ENCODE peak calls at places on chromosomes 12 and 14, in eight cellular contexts. J is fibroblast of lung, A is IMR-90, C is heart right ventricle, Z is SK-N-SH, T is foreskin keratinocyte, P is prostate gland, L is uterus. Y is an unnamed sample. For H3K27me3 and H3K4me1, the result is how much of the 10 kb centered on the place peaks cover.

GRCh38 chr14:30553311-30553989 is 5.5 kb upstream of the G2E3 start:
- DNase-seq in A (peak), L (no peak), T (peak), P (no peak), Z (no peak), C (no peak), J (peak), Y (no peak)

GRCh38 chr14:63457498-63457897 is 85.7 kb downstream of the PPP2R5E start:
- DNase-seq in T (no peak), L (no peak), P (no peak), Z (no peak), A (no peak), J (no peak), C (no peak), Y (no peak)

GRCh38 chr14:68408680-68409079 is 384.2 kb downstream of the ZFP36L1 start:
- DNase-seq in T (no peak), C (no peak), P (no peak), J (peak), Z (no peak), L (no peak), A (peak), Y (no peak)

GRCh38 chr12:103505371-103506236 is 9.8 kb upstream of the C12orf42 start:
- DNase-seq in Z (no peak), L (no peak), P (no peak), T (peak), C (no peak), J (no peak), A (no peak), Y (no peak)

GRCh38 chr12:106647793-106648514 is 65.2 kb downstream of the RFX4 start:
- DNase-seq in Z (no peak), J (no peak), P (no peak), L (no peak), A (no peak), C (no peak), T (no peak), Y (no peak)

GRCh38 chr12:32906407-32907165 is 10.0 kb upstream of the PKP2 start:
- DNase-seq in J (no peak), C (no peak), A (no peak), L (no peak), P (no peak), Z (no peak), T (no peak), Y (no peak)

GRCh38 chr12:82635263-82635662 is 51.4 kb upstream of the TMTC2 start:
- DNase-seq in L (no peak), J (no peak), C (no peak), A (no peak), T (no peak), Z (no peak), P (no peak), Y (no peak)

GRCh38 chr12:113598815-113599406 is 127.2 kb upstream of the LHX5 start:
- DNase-seq in J (no peak), A (no peak), C (no peak), Z (no peak), P (no peak), L (no peak), T (no peak), Y (no peak)

GRCh38 chr14:92886337-92886736 is 36.6 kb upstream of the CHGA start:
- DNase-seq in T (no peak), Z (peak), A (no peak), J (no peak), L (no peak), C (no peak), P (no peak), Y (no peak)

GRCh38 chr12:1839956-1840550 is 19.7 kb downstream of the LRTM2 start:
- DNase-seq in L (no peak), J (no peak), C (no peak), P (no peak), Z (no peak), T (no peak), A (no peak), Y (no peak)

GRCh38 chr14:64232095-64232830 is 61.9 kb downstream of the ESR2 start:
- DNase-seq in J (peak), A (peak), T (no peak), C (no peak), L (no peak), P (no peak), Z (no peak), Y (no peak)

GRCh38 chr14:32559595-32559994 is 230.5 kb downstream of the AKAP6 start:
- DNase-seq in T (peak), Z (no peak), A (no peak), J (no peak), C (no peak), L (no peak), P (no peak), Y (no peak)

GRCh38 chr14:51512321-51512720 is 139.4 kb upstream of the FRMD6 start:
- DNase-seq in J (no peak), L (no peak), A (no peak), P (no peak), T (no peak), C (no peak), Z (no peak), Y (no peak)

GRCh38 chr14:93008381-93008780 is 85.4 kb downstream of the CHGA start:
- DNase-seq in T (no peak), A (peak), L (peak), C (no peak), J (peak), P (no peak), Z (peak), Y (no peak)

GRCh38 chr14:72104011-72104613 is 171.9 kb downstream of the RGS6 start:
- DNase-seq in A (no peak), T (no peak), J (no peak), P (no peak), Z (peak), L (no peak), C (no peak), Y (no peak)

GRCh38 chr12:58914457-58914856 is 5.8 kb downstream of the LRIG3 start:
- DNase-seq in T (no peak), Z (no peak), J (no peak), P (no peak), A (no peak), C (no peak), L (no peak), Y (no peak)

GRCh38 chr12:42482086-42482819 is 107.3 kb downstream of the PRICKLE1 start:
- DNase-seq in Z (no peak), A (peak), J (peak), T (no peak), C (peak), L (peak), P (peak), Y (no peak)

GRCh38 chr12:113368331-113368730 is 9.9 kb downstream of the PLBD2 start:
- DNase-seq in A (no peak), P (no peak), C (no peak), T (no peak), Z (no peak), L (no peak), J (no peak), Y (no peak)

GRCh38 chr14:104229621-104230041 is 91.2 kb downstream of the KIF26A start:
- DNase-seq in C (no peak), L (no peak), Z (no peak), J (no peak), P (peak), T (no peak), A (no peak), Y (no peak)

GRCh38 chr12:55847603-55848329 is 5.0 kb upstream of the MMP19 start:
- DNase-seq in T (peak), J (peak), P (peak), L (peak), A (peak), Z (peak), C (peak), Y (peak)

GRCh38 chr14:99077076-99077843 is 194.7 kb downstream of the BCL11B start:
- DNase-seq in Z (no peak), L (no peak), J (no peak), C (no peak), P (no peak), A (no peak), T (no peak), Y (no peak)

GRCh38 chr12:74431821-74432220 is 105.8 kb upstream of the ATXN7L3B start:
- DNase-seq in T (no peak), A (no peak), J (no peak), L (no peak), C (no peak), P (no peak), Z (no peak), Y (no peak)

GRCh38 chr12:42790761-42791151 is 201.2 kb upstream of the PRICKLE1 start:
- DNase-seq in T (no peak), A (peak), L (no peak), P (no peak), C (no peak), J (peak), Z (peak), Y (no peak)

GRCh38 chr12:100793182-100793581 is 1.4 kb upstream of the ANO4 start:
- DNase-seq in Z (no peak), P (no peak), C (no peak), L (peak), J (peak), A (peak), T (peak), Y (no peak)

GRCh38 chr14:89184952-89185351 is 232.1 kb downstream of the FOXN3 start:
- DNase-seq in C (no peak), J (no peak), Z (no peak), L (no peak), A (no peak), T (no peak), P (no peak), Y (no peak)

GRCh38 chr14:35285168-35285990 is 6.8 kb upstream of the PSMA6 start:
- DNase-seq in C (no peak), T (no peak), J (no peak), P (no peak), A (peak), L (no peak), Z (no peak), Y (no peak)

GRCh38 chr14:20630340-20631022 is 11.0 kb downstream of the OR6S1 start:
- DNase-seq in J (peak), T (peak), L (peak), P (peak), C (no peak), Z (no peak), A (peak), Y (no peak)

GRCh38 chr14:91009501-91010152 is 50.8 kb downstream of the RPS6KA5 start:
- DNase-seq in T (no peak), J (no peak), A (no peak), P (no peak), C (no peak), Z (no peak), L (no peak), Y (no peak)

GRCh38 chr14:101735453-101735852 is 26.1 kb upstream of the PPP2R5C start:
- DNase-seq in C (no peak), L (no peak), P (no peak), J (no peak), T (no peak), Z (no peak), A (no peak), Y (no peak)

GRCh38 chr12:4051616-4052015 is 178.4 kb upstream of the PARP11 start:
- DNase-seq in C (no peak), A (no peak), P (no peak), J (no peak), T (no peak), L (no peak), Z (no peak), Y (no peak)

GRCh38 chr12:49358548-49359141 is 8.6 kb upstream of the SPATS2 start:
- DNase-seq in L (no peak), T (peak), J (peak), Z (peak), C (peak), A (peak), P (no peak), Y (peak)

GRCh38 chr12:24705741-24706358 is 243.1 kb downstream of the BCAT1 start:
- DNase-seq in A (peak), L (no peak), T (no peak), P (no peak), Z (no peak), C (no peak), J (no peak), Y (no peak)

GRCh38 chr14:95895720-95896119 is 19.1 kb downstream of the TUNAR start:
- DNase-seq in L (no peak), C (no peak), P (no peak), J (no peak), Z (peak), A (no peak), T (no peak), Y (no peak)

GRCh38 chr14:54267172-54267571 is 129.6 kb upstream of the CDKN3 start:
- DNase-seq in L (no peak), Z (no peak), T (no peak), P (no peak), A (no peak), C (no peak), J (no peak), Y (no peak)

GRCh38 chr14:20489093-20489994 is 16.0 kb upstream of the RNASE10 start:
- DNase-seq in Z (no peak), L (no peak), A (peak), J (no peak), C (peak), T (no peak), P (no peak), Y (no peak)

GRCh38 chr14:66043921-66044320 is 442.2 kb upstream of the CCDC196 start:
- DNase-seq in J (no peak), P (no peak), T (peak), Z (no peak), C (no peak), L (no peak), A (no peak), Y (no peak)

GRCh38 chr12:116718578-116719454 is 19.1 kb downstream of the SPRING1 start:
- DNase-seq in C (no peak), L (no peak), A (peak), T (no peak), J (peak), Z (no peak), P (no peak), Y (no peak)

GRCh38 chr14:52265248-52265647 is 2.2 kb upstream of the PTGDR start:
- DNase-seq in L (no peak), T (no peak), Z (no peak), J (no peak), P (no peak), C (no peak), A (no peak), Y (no peak)

GRCh38 chr14:105880616-105881015 is 354.2 kb downstream of the TMEM121 start:
- DNase-seq in P (no peak), L (peak), Z (no peak), J (no peak), C (no peak), A (no peak), T (no peak), Y (peak)

GRCh38 chr14:50388256-50388931 is 8.3 kb downstream of the CDKL1 start:
- DNase-seq in T (no peak), Z (no peak), L (peak), A (no peak), C (no peak), P (no peak), J (no peak), Y (no peak)

GRCh38 chr12:57454213-57454565 is 918 bp upstream of the INHBE start:
- DNase-seq in P (no peak), C (no peak), Z (no peak), J (no peak), A (no peak), L (no peak), T (no peak), Y (no peak)
- H3K27me3 ChIP-seq in P (under half), C (under half), Z (under half), J (under half), A (under half), L (under half), T (under half), Y (under half)

GRCh38 chr12:11761869-11762567 is 112.5 kb downstream of the ETV6 start:
- DNase-seq in P (no peak), J (no peak), A (no peak), Z (no peak), C (no peak), T (no peak), L (no peak), Y (no peak)

GRCh38 chr12:11759894-11760293 is 110.4 kb downstream of the ETV6 start:
- DNase-seq in C (no peak), A (no peak), L (no peak), T (no peak), J (no peak), P (no peak), Z (no peak), Y (no peak)

GRCh38 chr12:11765421-11765816 is 115.9 kb downstream of the ETV6 start:
- DNase-seq in L (no peak), Z (no peak), P (no peak), T (no peak), A (peak), J (peak), C (no peak), Y (no peak)

GRCh38 chr12:11763760-11764520 is 114.5 kb downstream of the ETV6 start:
- DNase-seq in C (no peak), A (peak), L (no peak), T (no peak), Z (no peak), P (no peak), J (peak), Y (no peak)

DNA sequence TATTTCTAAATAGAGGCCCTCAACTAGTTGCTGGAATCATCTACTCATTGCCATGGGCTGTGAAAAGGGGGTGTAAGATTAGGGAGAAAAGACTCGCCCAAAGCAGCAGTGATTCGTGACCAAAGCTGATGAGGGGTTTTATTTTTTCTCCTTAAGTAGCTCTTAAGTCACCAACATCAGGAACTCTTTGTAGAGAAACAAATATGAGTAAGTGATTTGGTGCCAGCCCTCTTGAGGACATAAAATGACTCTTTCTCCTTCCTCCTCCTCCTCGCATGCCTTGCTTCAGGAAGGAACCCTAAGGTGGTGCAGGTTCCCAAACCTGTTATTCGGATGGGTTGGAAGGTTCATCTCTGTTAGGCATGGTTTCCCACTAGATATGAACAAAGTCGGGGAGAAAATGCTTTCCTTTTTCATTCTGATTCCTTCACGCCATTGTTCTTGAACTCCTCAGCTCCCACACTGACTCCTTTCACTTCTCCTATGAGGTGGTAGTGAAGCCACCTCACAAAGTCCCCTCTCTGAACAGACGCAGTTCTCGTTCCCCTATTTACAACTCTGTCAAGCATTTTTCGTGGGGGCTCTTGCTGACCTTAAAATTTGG is 113.4 kb downstream of the ETV6 start:
- DNase-seq in T (no peak), Z (no peak), J (no peak), A (no peak), L (no peak), C (no peak), P (no peak), Y (no peak)
- H3K27ac ChIP-seq in T (no peak), Z (no peak), J (no peak), A (peak), L (peak), C (no peak), P (peak), Y (peak)

DNA sequence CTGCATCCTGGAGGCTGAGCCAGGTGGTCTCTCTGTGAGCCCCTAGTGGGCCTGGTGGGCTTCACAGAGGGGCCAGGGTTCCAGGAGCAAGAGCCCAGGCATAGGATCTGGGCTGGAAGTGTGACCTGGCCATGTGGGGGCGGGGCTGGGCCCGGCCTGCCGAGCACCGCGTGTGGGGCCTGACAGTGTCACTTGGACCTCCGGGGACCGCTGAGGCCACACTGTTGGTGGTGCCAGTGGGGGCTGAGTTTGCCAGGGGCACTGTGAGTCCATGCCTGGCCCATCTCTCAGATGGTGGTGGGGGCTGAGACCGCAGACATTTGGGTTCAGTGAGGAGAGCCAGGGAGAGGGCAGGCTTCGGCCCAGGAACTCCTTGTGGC is 5.2 kb downstream of the FBRSL1 start:
- DNase-seq in T (no peak), A (no peak), P (no peak), Z (no peak), L (no peak), J (no peak), C (no peak), Y (no peak)
- H3K4me1 ChIP-seq in T (under half), A (under half), P (half or more), Z (under half), L (under half), J (under half), C (half or more), Y (half or more)

DNA sequence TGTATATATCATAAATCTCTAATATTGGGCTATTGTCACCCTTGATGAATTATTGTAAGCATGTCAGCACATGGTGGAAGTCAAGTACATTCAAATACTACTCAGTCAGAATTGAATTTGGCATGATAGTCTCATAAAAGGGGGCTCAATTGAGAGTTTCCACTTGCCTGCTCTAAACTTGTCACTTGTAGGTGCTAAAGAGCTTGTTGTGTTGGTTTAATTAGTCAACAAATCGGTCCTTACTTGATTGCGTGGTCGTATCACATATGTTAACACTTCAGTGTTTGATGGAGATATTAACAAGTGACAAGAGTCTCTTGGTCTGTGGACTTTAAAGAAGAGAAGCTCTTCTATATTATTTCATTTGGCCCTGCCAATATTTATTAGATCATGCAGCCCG is 81.1 kb downstream of the NKX2-1 start:
- DNase-seq in A (no peak), J (no peak), L (no peak), C (no peak), Z (no peak), T (no peak), P (no peak), Y (no peak)
- H3K27me3 ChIP-seq in A (under half), J (under half), L (under half), C (under half), Z (under half), T (under half), P (under half), Y (under half)

GRCh38 chr12:53172352-53172751 is 8.2 kb upstream of the ZNF740 start:
- DNase-seq in Z (no peak), J (peak), P (no peak), A (peak), T (no peak), C (no peak), L (peak), Y (no peak)
- H3K27ac ChIP-seq in Z (no peak), J (no peak), P (peak), A (no peak), T (no peak), C (no peak), L (no peak), Y (no peak)

Y was measured in tibial artery.